ENCODE peak calls at places on chromosomes 4 and X, in seven cellular contexts. H is right lobe of liver, U is lung, D is breast epithelium, L is stomach, G is GM23248, N is HL-60. O is an unnamed sample.
A peak's percentile ranks its signal among the peaks of the same experiment; 100 is the strongest.

GRCh38 chr4:162116085-162116784 is 47.6 kb downstream of the FSTL5 start:
- DNase-seq in H (no peak), U (no peak), D (no peak), L (no peak), G (no peak), N (no peak), O (no peak)

GRCh38 chr4:42702895-42703294 is 46.0 kb upstream of the ATP8A1 start:
- DNase-seq in H (no peak), U (no peak), D (no peak), L (no peak), G (no peak), N (no peak), O (no peak)

GRCh38 chr4:162101337-162101736 is 62.5 kb downstream of the FSTL5 start:
- DNase-seq in H (no peak), U (no peak), D (no peak), L (no peak), G (no peak), N (no peak), O (no peak)

GRCh38 chr4:9804918-9805317 is 23.5 kb downstream of the DRD5 start:
- DNase-seq in H (no peak), U (no peak), D (no peak), L (no peak), G (peak; percentile 36), N (no peak), O (no peak)

GRCh38 chr4:38911257-38911656 is 43.7 kb downstream of the FAM114A1 start:
- DNase-seq in H (no peak), U (no peak), D (no peak), L (no peak), G (no peak), N (no peak), O (no peak)

GRCh38 chrX:19772759-19773623 is 114.4 kb downstream of the SH3KBP1 start:
- DNase-seq in H (no peak), U (no peak), D (no peak), L (no peak), G (peak; percentile 21), N (no peak), O (no peak)

GRCh38 chr4:67035501-67035900 is 509.8 kb downstream of the CENPC start:
- DNase-seq in H (no peak), U (no peak), D (no peak), L (no peak), G (peak; percentile 0), N (no peak), O (peak; percentile 74)

GRCh38 chrX:69121321-69122000 is 43.8 kb downstream of the PJA1 start:
- DNase-seq in H (no peak), U (no peak), D (no peak), L (no peak), G (no peak), N (no peak), O (no peak)

GRCh38 chrX:133880032-133880443 is 105.4 kb downstream of the GPC3 start:
- DNase-seq in H (no peak), U (no peak), D (no peak), L (no peak), G (no peak), N (no peak), O (no peak)

GRCh38 chrX:9942086-9942485 is 25.1 kb upstream of the CLDN34 start:
- DNase-seq in H (no peak), U (no peak), D (no peak), L (no peak), G (no peak), N (peak; percentile 13), O (no peak)

GRCh38 chr4:105895324-105895608 is at the start of gene NPNT:
- DNase-seq in H (no peak), U (peak; percentile 58), D (no peak), L (no peak), G (no peak), N (no peak), O (no peak)

GRCh38 chrX:153387345-153387744 is 13.8 kb downstream of the PNMA6E start:
- DNase-seq in H (no peak), U (no peak), D (no peak), L (no peak), G (no peak), N (no peak), O (no peak)

GRCh38 chr4:133355636-133356035 is 206.5 kb downstream of the PCDH10 start:
- DNase-seq in H (no peak), U (no peak), D (no peak), L (no peak), G (no peak), N (no peak), O (peak; percentile 64)

GRCh38 chr4:82823062-82823461 is 24.5 kb upstream of the SCD5 start:
- DNase-seq in H (no peak), U (no peak), D (no peak), L (no peak), G (peak; percentile 86), N (no peak), O (no peak)

GRCh38 chr4:92529510-92529909 is 225.7 kb downstream of the GRID2 start:
- DNase-seq in H (no peak), U (no peak), D (no peak), L (no peak), G (no peak), N (no peak), O (no peak)

GRCh38 chr4:137310593-137311490 is 221.5 kb downstream of the PCDH18 start:
- DNase-seq in H (no peak), U (no peak), D (no peak), L (no peak), G (peak; percentile 85), N (no peak), O (no peak)

DNA sequence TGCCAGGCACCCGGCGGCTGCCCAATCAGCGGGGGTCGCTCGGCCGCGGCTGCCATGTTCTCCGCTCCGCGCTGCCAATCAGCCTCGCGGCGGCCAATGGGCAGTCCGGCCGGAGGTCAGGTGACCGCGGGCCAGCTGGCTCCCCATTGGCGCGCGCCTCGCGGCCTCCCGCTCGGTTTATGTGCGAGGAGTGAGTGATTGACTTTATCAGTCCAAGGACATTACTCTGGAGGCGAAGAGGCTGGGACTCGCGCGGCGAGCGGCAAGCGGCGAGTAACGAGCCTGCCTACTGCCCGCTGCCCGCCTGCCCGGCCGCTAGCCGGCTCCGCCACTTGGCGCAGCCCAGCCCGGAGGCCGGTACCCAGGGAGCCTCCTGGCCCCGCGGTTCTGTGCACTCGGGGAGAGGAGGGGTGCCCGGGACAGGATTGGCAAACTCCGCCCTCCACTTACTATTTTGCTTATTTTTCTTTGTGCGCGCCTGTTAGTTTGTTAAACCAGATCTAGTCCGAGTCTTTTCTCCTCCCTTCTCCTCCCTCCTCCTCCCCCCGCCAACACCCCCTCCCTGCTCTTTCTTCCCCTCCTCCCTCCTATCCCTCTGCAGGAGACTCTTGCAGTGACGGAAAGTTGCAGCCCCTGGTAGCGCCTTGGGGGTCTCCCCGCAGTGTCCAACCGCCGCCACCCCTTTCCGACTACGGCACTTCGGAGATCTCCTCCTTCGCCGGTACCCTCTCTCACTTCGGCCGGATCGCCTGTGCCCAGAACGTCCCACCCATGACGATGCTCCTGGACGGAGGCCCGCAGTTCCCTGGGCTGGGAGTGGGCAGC is at the start of gene ZIC3:
- DNase-seq in H (peak; percentile 49), U (peak; percentile 57), D (no peak), L (peak; percentile 63), G (peak; percentile 35), N (no peak), O (peak; percentile 45)
- H3K27me3 ChIP-seq in H (peaks cover 46% of the 10 kb centered on the region), U (peaks cover 10% of the 10 kb centered on the region), D (peaks cover 97% of the 10 kb centered on the region), L (peaks cover 95% of the 10 kb centered on the region), G (peaks cover 16% of the 10 kb centered on the region), N (peaks cover 31% of the 10 kb centered on the region), O (peaks cover 87% of the 10 kb centered on the region)

GRCh38 chr4:169117591-169118081 is 107.6 kb upstream of the CBR4 start:
- DNase-seq in H (no peak), U (no peak), D (no peak), L (no peak), G (peak; percentile 81), N (no peak), O (peak; percentile 57)
- H3K27ac ChIP-seq in H (no peak overlapping the region), U (no peak overlapping the region), D (peak overlapping the region; percentile 11), L (no peak overlapping the region), G (peak overlapping the region; percentile 92), N (no peak overlapping the region), O (no peak overlapping the region)

DNA sequence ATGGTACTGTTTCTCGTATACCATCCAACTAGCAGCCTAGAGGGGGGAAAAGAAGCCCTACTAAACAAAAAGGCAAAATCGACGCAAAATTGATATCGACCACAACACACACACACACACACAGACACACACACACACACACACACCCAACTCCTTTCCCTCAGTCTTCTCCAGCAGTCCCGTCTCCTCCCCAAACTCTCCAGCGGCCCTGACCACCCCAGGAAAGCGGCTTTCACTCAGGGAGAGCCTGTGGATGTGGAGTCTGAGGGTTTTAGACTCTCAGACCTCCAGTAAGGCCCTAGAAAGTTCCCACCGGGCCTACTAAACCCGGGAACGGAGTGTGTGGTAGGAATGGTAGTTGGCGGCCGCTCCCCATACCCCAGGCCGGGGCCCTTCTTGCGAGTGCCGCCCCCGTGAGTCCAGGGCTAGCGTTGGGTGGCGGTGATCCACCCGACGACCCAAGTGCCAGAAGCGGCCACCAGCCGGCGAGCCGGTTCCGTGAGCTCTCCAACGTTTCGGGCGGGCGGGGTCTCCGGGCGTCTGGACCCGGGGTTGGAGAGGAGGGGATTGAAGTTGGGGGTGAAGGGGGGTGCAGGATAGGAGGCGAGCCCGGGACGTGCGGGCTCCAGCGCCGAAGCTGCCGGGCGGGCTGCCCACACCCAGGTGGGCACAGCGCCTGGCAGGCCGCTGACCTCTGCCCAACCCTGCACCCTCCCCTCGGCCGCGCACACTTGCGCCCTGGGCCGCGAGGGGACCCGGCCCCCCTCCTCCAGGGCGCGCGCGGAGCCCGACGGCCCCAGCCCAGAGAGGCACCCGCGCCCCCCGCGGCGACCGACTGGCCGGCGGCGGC is 13.7 kb downstream of the ARX start:
- DNase-seq in H (no peak), U (no peak), D (no peak), L (no peak), G (no peak), N (no peak), O (no peak)
- H3K27me3 ChIP-seq in H (peaks cover 31% of the 10 kb centered on the region), U (peaks cover 41% of the 10 kb centered on the region), D (peaks cover 84% of the 10 kb centered on the region), L (peaks cover 52% of the 10 kb centered on the region), G (peaks cover 19% of the 10 kb centered on the region), N (peaks cover 12% of the 10 kb centered on the region), O (peaks cover 100% of the 10 kb centered on the region)

GRCh38 chr4:108533876-108534275 is 86.5 kb upstream of the RPL34 start:
- DNase-seq in H (no peak), U (no peak), D (no peak), L (no peak), G (no peak), N (no peak), O (no peak)

GRCh38 chr4:108532187-108532586 is 88.2 kb upstream of the RPL34 start:
- DNase-seq in H (no peak), U (no peak), D (no peak), L (no peak), G (no peak), N (no peak), O (no peak)

GRCh38 chr4:108536577-108536976 is 83.8 kb upstream of the RPL34 start:
- DNase-seq in H (no peak), U (no peak), D (no peak), L (no peak), G (no peak), N (no peak), O (no peak)

GRCh38 chr4:108533245-108533844 is 87.0 kb upstream of the RPL34 start:
- DNase-seq in H (no peak), U (no peak), D (no peak), L (no peak), G (no peak), N (no peak), O (peak; percentile 35)

DNA sequence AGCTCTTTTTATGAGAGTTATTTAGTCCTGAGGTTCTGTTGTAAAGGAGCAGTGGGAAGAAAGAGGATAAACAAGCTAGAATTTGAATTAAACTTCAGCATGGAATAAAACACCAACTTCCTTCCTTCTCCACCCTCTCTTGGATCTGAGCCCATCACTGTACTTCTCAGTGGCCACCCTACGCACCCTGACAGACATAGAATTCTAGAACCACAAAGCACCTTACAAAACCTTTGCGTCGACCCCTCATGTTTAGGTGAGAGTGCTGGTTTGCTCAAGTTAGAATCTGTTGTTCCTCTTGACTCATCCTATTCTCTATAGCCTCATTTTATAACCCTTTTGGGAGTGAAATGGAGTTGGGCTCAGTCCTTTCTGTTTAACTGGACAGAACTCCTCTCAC is 84.6 kb upstream of the RPL34 start:
- DNase-seq in H (no peak), U (no peak), D (no peak), L (no peak), G (no peak), N (no peak), O (no peak)
- H3K27ac ChIP-seq in H (no peak overlapping the region), U (no peak overlapping the region), D (no peak overlapping the region), L (no peak overlapping the region), G (no peak overlapping the region), N (no peak overlapping the region), O (no peak overlapping the region)